ENCODE peak calls at places on chromosomes 7 and 10, in six cellular contexts. S is NCI-H226; B is stimulated activated CD4-positive, alpha-beta T cell treated with anti-CD3 and anti-CD28 coated beads, Interleukin-1b, Interleukin-23, amount 100 ng/mL, for 4 hours; G is body of pancreas; E is GOT3; H is choroid plexus epithelial cell. W is an unnamed sample.

GRCh38 chr10:104316321-104317099 is 21.8 kb downstream of the ITPRIP start:
- DNase-seq in S (no peak), B (no peak), G (no peak), E (no peak), H (no peak), W (no peak)

GRCh38 chr10:121608669-121609190 is 10.5 kb upstream of the FGFR2 start:
- DNase-seq in S (peak; percentile 1), B (peak; percentile 34), G (peak; percentile 35), E (no peak), H (no peak), W (peak; percentile 79)

GRCh38 chr7:17144313-17144712 is 154.1 kb upstream of the AHR start:
- DNase-seq in S (peak; percentile 34), B (peak; percentile 30), G (no peak), E (no peak), H (peak; percentile 65), W (no peak)

GRCh38 chr10:79390551-79391229 is 43.4 kb downstream of the PPIF start:
- DNase-seq in S (no peak), B (no peak), G (no peak), E (no peak), H (peak; percentile 48), W (peak; percentile 41)

GRCh38 chr7:17140421-17140820 is 158.0 kb upstream of the AHR start:
- DNase-seq in S (no peak), B (no peak), G (no peak), E (no peak), H (no peak), W (no peak)

GRCh38 chr7:17946591-17946990 is 6.3 kb upstream of the SNX13 start:
- DNase-seq in S (no peak), B (no peak), G (no peak), E (no peak), H (no peak), W (no peak)

GRCh38 chr10:97574374-97575100 is 2.0 kb downstream of the ANKRD2 start:
- DNase-seq in S (peak; percentile 99), B (no peak), G (peak; percentile 92), E (peak; percentile 32), H (peak; percentile 35), W (no peak)

GRCh38 chr7:112986256-112987031 is 100.2 kb downstream of the GPR85 start:
- DNase-seq in S (no peak), B (no peak), G (no peak), E (no peak), H (peak; percentile 60), W (no peak)

GRCh38 chr10:86690657-86691084 is 22.4 kb downstream of the LDB3 start:
- DNase-seq in S (no peak), B (no peak), G (no peak), E (no peak), H (no peak), W (no peak)

GRCh38 chr10:14084875-14085274 is 245.8 kb downstream of the FRMD4A start:
- DNase-seq in S (no peak), B (no peak), G (no peak), E (no peak), H (peak; percentile 75), W (no peak)

GRCh38 chr7:28767356-28767755 is 190.8 kb downstream of the TRIL start:
- DNase-seq in S (no peak), B (no peak), G (no peak), E (no peak), H (no peak), W (no peak)

GRCh38 chr10:32055478-32056135 is 618 bp downstream of the KIF5B start:
- DNase-seq in S (peak; percentile 13), B (peak; percentile 39), G (peak; percentile 75), E (no peak), H (peak; percentile 71), W (peak; percentile 77)

GRCh38 chr7:116354171-116354545 is 143.8 kb downstream of the TES start:
- DNase-seq in S (peak; percentile 92), B (no peak), G (peak; percentile 59), E (no peak), H (peak; percentile 58), W (no peak)

GRCh38 chr7:96219382-96220130 is 102.3 kb downstream of the SLC25A13 start:
- DNase-seq in S (peak; percentile 69), B (no peak), G (no peak), E (no peak), H (no peak), W (no peak)

GRCh38 chr10:123149568-123150228 is 1.8 kb downstream of the HMX2 start:
- DNase-seq in S (no peak), B (no peak), G (no peak), E (no peak), H (peak; percentile 37), W (peak; percentile 74)

GRCh38 chr7:21617916-21618390 is 75.1 kb downstream of the DNAH11 start:
- DNase-seq in S (peak; percentile 87), B (no peak), G (peak; percentile 62), E (no peak), H (peak; percentile 90), W (no peak)

GRCh38 chr10:13470270-13470669 is 58.5 kb downstream of the BEND7 start:
- DNase-seq in S (no peak), B (no peak), G (no peak), E (no peak), H (peak; percentile 9), W (no peak)

GRCh38 chr7:106219170-106219569 is 65.6 kb downstream of the NAMPT start:
- DNase-seq in S (no peak), B (no peak), G (no peak), E (no peak), H (no peak), W (no peak)

GRCh38 chr7:151432658-151433521 is 7.1 kb downstream of the CRYGN start:
- DNase-seq in S (no peak), B (peak; percentile 26), G (no peak), E (no peak), H (no peak), W (no peak)

GRCh38 chr10:103040424-103040823 is 122.3 kb downstream of the CNNM2 start:
- DNase-seq in S (peak; percentile 80), B (no peak), G (no peak), E (no peak), H (peak; percentile 49), W (no peak)

GRCh38 chr10:61903991-61904350 is 2.5 kb downstream of the ARID5B start:
- DNase-seq in S (no peak), B (no peak), G (no peak), E (no peak), H (no peak), W (no peak)

GRCh38 chr7:56051339-56052191 is at the start of the genes CCT6A and PSPH:
- DNase-seq in S (peak; percentile 99), B (peak; percentile 93), G (peak; percentile 98), E (peak; percentile 97), H (peak; percentile 99), W (peak; percentile 97)

GRCh38 chr10:78335371-78335690 is 301.7 kb downstream of the RPS24 start:
- DNase-seq in S (no peak), B (no peak), G (no peak), E (no peak), H (no peak), W (no peak)

GRCh38 chr10:26994743-26995142 is 105.6 kb downstream of the ANKRD26 start:
- DNase-seq in S (no peak), B (no peak), G (no peak), E (no peak), H (no peak), W (no peak)

GRCh38 chr7:14598978-14599377 is 303.6 kb downstream of the DGKB start:
- DNase-seq in S (peak; percentile 32), B (no peak), G (no peak), E (no peak), H (peak; percentile 20), W (no peak)

GRCh38 chr10:91567815-91568214 is 65.1 kb downstream of the PPP1R3C start:
- DNase-seq in S (no peak), B (no peak), G (no peak), E (no peak), H (no peak), W (no peak)

GRCh38 chr7:54904986-54905385 is 113.8 kb upstream of the EGFR start:
- DNase-seq in S (no peak), B (no peak), G (no peak), E (no peak), H (peak; percentile 39), W (no peak)

W was measured in ecto neural progenitor cell.